ENCODE peak calls at places on chromosomes 7 and 10, in eight cellular contexts. One of them, this sample, is unnamed.

GRCh38 chr7:918441-919113 is 35.9 kb downstream of the ADAP1 start:
- DNase-seq in iris pigment epithelial cell: no peak
- DNase-seq in CD4-positive, alpha-beta memory T cell: no peak
- DNase-seq in stimulated activated CD4-positive, alpha-beta T cell treated with anti-CD3 and anti-CD28 coated beads, Interleukin-12 subunit alpha, Interleukin-12 subunit beta, amount 100 ng/mL, for 48 hours: no peak
- DNase-seq in aorta: peak
- DNase-seq in uterus: peak
- DNase-seq in Caki2: no peak
- DNase-seq in K562: no peak
- DNase-seq in this sample: no peak

GRCh38 chr7:1611708-1612241 is 41.9 kb upstream of the PSMG3 start:
- DNase-seq in stimulated activated CD4-positive, alpha-beta T cell treated with anti-CD3 and anti-CD28 coated beads, Interleukin-12 subunit alpha, Interleukin-12 subunit beta, amount 100 ng/mL, for 48 hours: no peak
- DNase-seq in K562: no peak
- DNase-seq in CD4-positive, alpha-beta memory T cell: no peak
- DNase-seq in aorta: no peak
- DNase-seq in iris pigment epithelial cell: peak
- DNase-seq in uterus: no peak
- DNase-seq in Caki2: peak
- DNase-seq in this sample: no peak

GRCh38 chr10:129096340-129096984 is 370.6 kb upstream of the MGMT start:
- DNase-seq in CD4-positive, alpha-beta memory T cell: no peak
- DNase-seq in K562: no peak
- DNase-seq in aorta: no peak
- DNase-seq in Caki2: no peak
- DNase-seq in iris pigment epithelial cell: peak
- DNase-seq in uterus: peak
- DNase-seq in stimulated activated CD4-positive, alpha-beta T cell treated with anti-CD3 and anti-CD28 coated beads, Interleukin-12 subunit alpha, Interleukin-12 subunit beta, amount 100 ng/mL, for 48 hours: no peak
- DNase-seq in this sample: no peak

GRCh38 chr7:115230882-115231508 is 309.1 kb downstream of the MDFIC start:
- DNase-seq in aorta: no peak
- DNase-seq in K562: no peak
- DNase-seq in uterus: no peak
- DNase-seq in CD4-positive, alpha-beta memory T cell: peak
- DNase-seq in stimulated activated CD4-positive, alpha-beta T cell treated with anti-CD3 and anti-CD28 coated beads, Interleukin-12 subunit alpha, Interleukin-12 subunit beta, amount 100 ng/mL, for 48 hours: no peak
- DNase-seq in iris pigment epithelial cell: peak
- DNase-seq in Caki2: peak
- DNase-seq in this sample: no peak

GRCh38 chr7:27808626-27809025 is 68.7 kb downstream of the TAX1BP1 start:
- DNase-seq in aorta: no peak
- DNase-seq in CD4-positive, alpha-beta memory T cell: no peak
- DNase-seq in iris pigment epithelial cell: peak
- DNase-seq in uterus: no peak
- DNase-seq in stimulated activated CD4-positive, alpha-beta T cell treated with anti-CD3 and anti-CD28 coated beads, Interleukin-12 subunit alpha, Interleukin-12 subunit beta, amount 100 ng/mL, for 48 hours: no peak
- DNase-seq in Caki2: no peak
- DNase-seq in K562: no peak
- DNase-seq in this sample: no peak

GRCh38 chr10:6751363-6751762 is 171.3 kb upstream of the PRKCQ start:
- DNase-seq in iris pigment epithelial cell: no peak
- DNase-seq in Caki2: no peak
- DNase-seq in stimulated activated CD4-positive, alpha-beta T cell treated with anti-CD3 and anti-CD28 coated beads, Interleukin-12 subunit alpha, Interleukin-12 subunit beta, amount 100 ng/mL, for 48 hours: no peak
- DNase-seq in uterus: no peak
- DNase-seq in CD4-positive, alpha-beta memory T cell: no peak
- DNase-seq in aorta: no peak
- DNase-seq in K562: no peak
- DNase-seq in this sample: no peak

GRCh38 chr10:107665459-107665858 is 501.0 kb upstream of the SORCS1 start:
- DNase-seq in iris pigment epithelial cell: no peak
- DNase-seq in K562: no peak
- DNase-seq in Caki2: no peak
- DNase-seq in stimulated activated CD4-positive, alpha-beta T cell treated with anti-CD3 and anti-CD28 coated beads, Interleukin-12 subunit alpha, Interleukin-12 subunit beta, amount 100 ng/mL, for 48 hours: no peak
- DNase-seq in uterus: no peak
- DNase-seq in aorta: no peak
- DNase-seq in CD4-positive, alpha-beta memory T cell: no peak
- DNase-seq in this sample: no peak

GRCh38 chr10:130719447-130719752 is 583.2 kb downstream of the GLRX3 start:
- DNase-seq in uterus: no peak
- DNase-seq in Caki2: no peak
- DNase-seq in CD4-positive, alpha-beta memory T cell: no peak
- DNase-seq in K562: no peak
- DNase-seq in stimulated activated CD4-positive, alpha-beta T cell treated with anti-CD3 and anti-CD28 coated beads, Interleukin-12 subunit alpha, Interleukin-12 subunit beta, amount 100 ng/mL, for 48 hours: no peak
- DNase-seq in aorta: peak
- DNase-seq in iris pigment epithelial cell: no peak
- DNase-seq in this sample: no peak

GRCh38 chr7:6385110-6385792 is 62.5 kb downstream of the DAGLB start:
- DNase-seq in Caki2: peak
- DNase-seq in uterus: no peak
- DNase-seq in K562: no peak
- DNase-seq in iris pigment epithelial cell: peak
- DNase-seq in stimulated activated CD4-positive, alpha-beta T cell treated with anti-CD3 and anti-CD28 coated beads, Interleukin-12 subunit alpha, Interleukin-12 subunit beta, amount 100 ng/mL, for 48 hours: no peak
- DNase-seq in aorta: no peak
- DNase-seq in CD4-positive, alpha-beta memory T cell: no peak
- DNase-seq in this sample: no peak

GRCh38 chr10:1036341-1036791 is 10.7 kb upstream of the IDI2 start:
- DNase-seq in aorta: no peak
- DNase-seq in CD4-positive, alpha-beta memory T cell: no peak
- DNase-seq in stimulated activated CD4-positive, alpha-beta T cell treated with anti-CD3 and anti-CD28 coated beads, Interleukin-12 subunit alpha, Interleukin-12 subunit beta, amount 100 ng/mL, for 48 hours: no peak
- DNase-seq in K562: no peak
- DNase-seq in iris pigment epithelial cell: peak
- DNase-seq in Caki2: peak
- DNase-seq in uterus: no peak
- DNase-seq in this sample: no peak

GRCh38 chr10:2921956-2922680 is 145.2 kb upstream of the PFKP start:
- DNase-seq in iris pigment epithelial cell: peak
- DNase-seq in aorta: no peak
- DNase-seq in K562: no peak
- DNase-seq in stimulated activated CD4-positive, alpha-beta T cell treated with anti-CD3 and anti-CD28 coated beads, Interleukin-12 subunit alpha, Interleukin-12 subunit beta, amount 100 ng/mL, for 48 hours: no peak
- DNase-seq in uterus: no peak
- DNase-seq in Caki2: no peak
- DNase-seq in CD4-positive, alpha-beta memory T cell: no peak
- DNase-seq in this sample: no peak

GRCh38 chr10:68163735-68164134 is 54.4 kb downstream of the MYPN start:
- DNase-seq in Caki2: no peak
- DNase-seq in CD4-positive, alpha-beta memory T cell: no peak
- DNase-seq in iris pigment epithelial cell: peak
- DNase-seq in uterus: no peak
- DNase-seq in stimulated activated CD4-positive, alpha-beta T cell treated with anti-CD3 and anti-CD28 coated beads, Interleukin-12 subunit alpha, Interleukin-12 subunit beta, amount 100 ng/mL, for 48 hours: no peak
- DNase-seq in K562: no peak
- DNase-seq in aorta: no peak
- DNase-seq in this sample: peak

GRCh38 chr7:36062159-36062815 is 90.8 kb upstream of the EEPD1 start:
- DNase-seq in K562: no peak
- DNase-seq in Caki2: no peak
- DNase-seq in CD4-positive, alpha-beta memory T cell: no peak
- DNase-seq in iris pigment epithelial cell: no peak
- DNase-seq in uterus: no peak
- DNase-seq in aorta: no peak
- DNase-seq in stimulated activated CD4-positive, alpha-beta T cell treated with anti-CD3 and anti-CD28 coated beads, Interleukin-12 subunit alpha, Interleukin-12 subunit beta, amount 100 ng/mL, for 48 hours: no peak
- DNase-seq in this sample: no peak

GRCh38 chr7:38881015-38881414 is 28.0 kb downstream of the VPS41 start:
- DNase-seq in uterus: no peak
- DNase-seq in aorta: no peak
- DNase-seq in iris pigment epithelial cell: no peak
- DNase-seq in Caki2: no peak
- DNase-seq in stimulated activated CD4-positive, alpha-beta T cell treated with anti-CD3 and anti-CD28 coated beads, Interleukin-12 subunit alpha, Interleukin-12 subunit beta, amount 100 ng/mL, for 48 hours: no peak
- DNase-seq in K562: no peak
- DNase-seq in CD4-positive, alpha-beta memory T cell: no peak
- DNase-seq in this sample: no peak

GRCh38 chr10:86944907-86945306 is 12.5 kb downstream of the MMRN2 start:
- DNase-seq in CD4-positive, alpha-beta memory T cell: no peak
- DNase-seq in uterus: no peak
- DNase-seq in Caki2: no peak
- DNase-seq in iris pigment epithelial cell: no peak
- DNase-seq in stimulated activated CD4-positive, alpha-beta T cell treated with anti-CD3 and anti-CD28 coated beads, Interleukin-12 subunit alpha, Interleukin-12 subunit beta, amount 100 ng/mL, for 48 hours: no peak
- DNase-seq in K562: no peak
- DNase-seq in aorta: no peak
- DNase-seq in this sample: peak

GRCh38 chr7:89507034-89507433 is 647.2 kb upstream of the STEAP1 start:
- DNase-seq in CD4-positive, alpha-beta memory T cell: no peak
- DNase-seq in aorta: no peak
- DNase-seq in K562: no peak
- DNase-seq in Caki2: no peak
- DNase-seq in uterus: no peak
- DNase-seq in stimulated activated CD4-positive, alpha-beta T cell treated with anti-CD3 and anti-CD28 coated beads, Interleukin-12 subunit alpha, Interleukin-12 subunit beta, amount 100 ng/mL, for 48 hours: no peak
- DNase-seq in iris pigment epithelial cell: no peak
- DNase-seq in this sample: no peak

GRCh38 chr10:74289172-74289571 is 138.2 kb downstream of the ADK start:
- DNase-seq in stimulated activated CD4-positive, alpha-beta T cell treated with anti-CD3 and anti-CD28 coated beads, Interleukin-12 subunit alpha, Interleukin-12 subunit beta, amount 100 ng/mL, for 48 hours: no peak
- DNase-seq in iris pigment epithelial cell: no peak
- DNase-seq in aorta: no peak
- DNase-seq in K562: no peak
- DNase-seq in uterus: no peak
- DNase-seq in Caki2: no peak
- DNase-seq in CD4-positive, alpha-beta memory T cell: no peak
- DNase-seq in this sample: no peak

GRCh38 chr10:4780782-4781181 is 45.2 kb upstream of the AKR1E2 start:
- DNase-seq in CD4-positive, alpha-beta memory T cell: no peak
- DNase-seq in K562: no peak
- DNase-seq in Caki2: peak
- DNase-seq in iris pigment epithelial cell: peak
- DNase-seq in stimulated activated CD4-positive, alpha-beta T cell treated with anti-CD3 and anti-CD28 coated beads, Interleukin-12 subunit alpha, Interleukin-12 subunit beta, amount 100 ng/mL, for 48 hours: no peak
- DNase-seq in aorta: no peak
- DNase-seq in uterus: no peak
- DNase-seq in this sample: no peak

GRCh38 chr10:125104559-125104958 is 55.8 kb downstream of the CTBP2 start:
- DNase-seq in iris pigment epithelial cell: no peak
- DNase-seq in uterus: peak
- DNase-seq in Caki2: no peak
- DNase-seq in CD4-positive, alpha-beta memory T cell: no peak
- DNase-seq in K562: no peak
- DNase-seq in stimulated activated CD4-positive, alpha-beta T cell treated with anti-CD3 and anti-CD28 coated beads, Interleukin-12 subunit alpha, Interleukin-12 subunit beta, amount 100 ng/mL, for 48 hours: no peak
- DNase-seq in aorta: no peak
- DNase-seq in this sample: no peak

GRCh38 chr7:157564518-157565177 is 227.8 kb downstream of the DNAJB6 start:
- DNase-seq in K562: no peak
- DNase-seq in uterus: no peak
- DNase-seq in stimulated activated CD4-positive, alpha-beta T cell treated with anti-CD3 and anti-CD28 coated beads, Interleukin-12 subunit alpha, Interleukin-12 subunit beta, amount 100 ng/mL, for 48 hours: no peak
- DNase-seq in CD4-positive, alpha-beta memory T cell: no peak
- DNase-seq in aorta: peak
- DNase-seq in Caki2: peak
- DNase-seq in iris pigment epithelial cell: peak
- DNase-seq in this sample: no peak

GRCh38 chr10:98446121-98446655 is 547 bp downstream of the HPS1 start:
- DNase-seq in aorta: no peak
- DNase-seq in uterus: peak
- DNase-seq in iris pigment epithelial cell: peak
- DNase-seq in Caki2: no peak
- DNase-seq in K562: no peak
- DNase-seq in CD4-positive, alpha-beta memory T cell: peak
- DNase-seq in stimulated activated CD4-positive, alpha-beta T cell treated with anti-CD3 and anti-CD28 coated beads, Interleukin-12 subunit alpha, Interleukin-12 subunit beta, amount 100 ng/mL, for 48 hours: no peak
- DNase-seq in this sample: peak

GRCh38 chr7:66330961-66331360 is 125.8 kb downstream of the TPST1 start:
- DNase-seq in iris pigment epithelial cell: peak
- DNase-seq in Caki2: no peak
- DNase-seq in K562: no peak
- DNase-seq in stimulated activated CD4-positive, alpha-beta T cell treated with anti-CD3 and anti-CD28 coated beads, Interleukin-12 subunit alpha, Interleukin-12 subunit beta, amount 100 ng/mL, for 48 hours: no peak
- DNase-seq in CD4-positive, alpha-beta memory T cell: no peak
- DNase-seq in uterus: peak
- DNase-seq in aorta: no peak
- DNase-seq in this sample: peak

GRCh38 chr10:110642980-110643655 is 1.0 kb upstream of the RBM20 start:
- DNase-seq in K562: no peak
- DNase-seq in uterus: no peak
- DNase-seq in CD4-positive, alpha-beta memory T cell: no peak
- DNase-seq in iris pigment epithelial cell: no peak
- DNase-seq in Caki2: no peak
- DNase-seq in stimulated activated CD4-positive, alpha-beta T cell treated with anti-CD3 and anti-CD28 coated beads, Interleukin-12 subunit alpha, Interleukin-12 subunit beta, amount 100 ng/mL, for 48 hours: no peak
- DNase-seq in aorta: no peak
- DNase-seq in this sample: no peak

GRCh38 chr7:38330861-38331709 is 57.6 kb upstream of the TARP start:
- DNase-seq in Caki2: no peak
- DNase-seq in CD4-positive, alpha-beta memory T cell: no peak
- DNase-seq in iris pigment epithelial cell: no peak
- DNase-seq in uterus: no peak
- DNase-seq in K562: peak
- DNase-seq in aorta: no peak
- DNase-seq in stimulated activated CD4-positive, alpha-beta T cell treated with anti-CD3 and anti-CD28 coated beads, Interleukin-12 subunit alpha, Interleukin-12 subunit beta, amount 100 ng/mL, for 48 hours: no peak
- DNase-seq in this sample: no peak